ENCODE peak calls at places on chromosome 1, in nine cellular contexts. T, B, P, Q, G, H, C, J and F are unnamed samples.
A peak's percentile ranks its signal among the peaks of the same experiment; 100 is the strongest.

GRCh38 chr1:65762081-65762862 is 30.4 kb upstream of the PDE4B start:
- DNase-seq in H (no peak), P (no peak), Q (no peak), T (no peak), J (no peak), G (no peak), B (no peak), C (no peak), F (no peak)

GRCh38 chr1:23838401-23838866 is 13.2 kb upstream of the HMGCL start:
- DNase-seq in T (peak; percentile 84), Q (peak; percentile 62), B (peak; percentile 46), P (peak; percentile 33), J (peak; percentile 72), C (peak; percentile 61), H (peak; percentile 62), G (peak; percentile 23), F (peak; percentile 31)

GRCh38 chr1:182173791-182174190 is 112.3 kb upstream of the ZNF648 start:
- DNase-seq in H (no peak), B (peak; percentile 78), J (no peak), T (no peak), P (no peak), G (no peak), C (no peak), Q (no peak), F (no peak)

GRCh38 chr1:21814241-21814918 is 2.3 kb downstream of the LDLRAD2 start:
- DNase-seq in J (no peak), G (no peak), P (peak; percentile 19), T (no peak), C (peak; percentile 46), H (no peak), Q (no peak), B (no peak), F (no peak)

GRCh38 chr1:5917281-5917590 is 75.0 kb downstream of the NPHP4 start:
- DNase-seq in P (no peak), G (no peak), H (no peak), T (no peak), J (no peak), B (no peak), C (no peak), Q (no peak), F (no peak)

GRCh38 chr1:25771246-25772114 is 28.5 kb upstream of the SELENON start:
- DNase-seq in Q (no peak), C (peak; percentile 27), G (peak; percentile 8), P (peak; percentile 50), T (peak; percentile 78), H (no peak), B (no peak), J (no peak), F (no peak)

GRCh38 chr1:93148001-93148400 is 32.2 kb downstream of the TMED5 start:
- DNase-seq in G (no peak), Q (no peak), T (no peak), P (peak; percentile 11), B (no peak), C (no peak), J (no peak), H (no peak), F (no peak)

GRCh38 chr1:234047113-234047512 is 142.6 kb downstream of the SLC35F3 start:
- DNase-seq in G (no peak), C (no peak), T (no peak), P (peak; percentile 13), J (no peak), Q (no peak), B (no peak), H (no peak), F (no peak)

GRCh38 chr1:117009132-117009531 is 7.6 kb downstream of the CD101 start:
- DNase-seq in T (no peak), J (no peak), G (no peak), C (no peak), H (no peak), Q (no peak), P (no peak), B (no peak), F (no peak)

GRCh38 chr1:177741476-177741875 is 228.4 kb downstream of the SEC16B start:
- DNase-seq in B (no peak), Q (no peak), T (no peak), H (no peak), C (no peak), G (no peak), P (no peak), J (no peak), F (no peak)

GRCh38 chr1:161730050-161730564 is 8.8 kb downstream of the FCRLB start:
- DNase-seq in J (no peak), H (no peak), B (no peak), G (no peak), Q (no peak), C (no peak), T (no peak), P (peak; percentile 72), F (no peak)

GRCh38 chr1:161733526-161733925 is 12.2 kb downstream of the FCRLB start:
- DNase-seq in B (no peak), C (no peak), J (no peak), Q (no peak), G (no peak), P (peak; percentile 89), T (no peak), H (no peak), F (no peak)

GRCh38 chr1:161735837-161736236 is 13.7 kb upstream of the DUSP12 start:
- DNase-seq in B (no peak), Q (no peak), H (no peak), J (no peak), G (no peak), T (no peak), C (no peak), P (no peak), F (no peak)

GRCh38 chr1:161731241-161731640 is 9.9 kb downstream of the FCRLB start:
- DNase-seq in G (no peak), J (no peak), P (no peak), B (no peak), Q (no peak), T (no peak), H (no peak), C (no peak), F (no peak)

DNA sequence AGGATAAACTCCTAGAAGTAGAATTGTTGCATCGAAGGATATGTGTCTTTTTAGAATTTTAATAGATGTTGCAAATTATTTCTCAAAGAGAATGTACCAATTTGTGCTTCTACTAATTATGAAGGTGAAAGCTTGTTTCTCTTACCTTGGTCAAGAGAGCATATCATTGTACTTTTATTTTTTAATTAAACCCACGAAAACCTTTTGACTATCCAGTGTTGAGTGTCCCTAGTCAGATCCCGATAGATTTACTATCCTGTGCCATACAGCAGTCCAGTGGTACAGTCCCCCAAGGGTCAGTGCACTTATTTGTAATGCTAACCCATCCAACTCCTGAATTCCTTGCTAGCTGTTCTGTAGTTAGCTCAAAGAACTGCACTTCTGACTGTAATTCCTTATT is 11.0 kb downstream of the FCRLB start:
- DNase-seq in T (no peak), G (no peak), H (no peak), B (no peak), P (no peak), J (no peak), C (no peak), Q (no peak), F (no peak)
- H3K27ac ChIP-seq in T (no peak overlapping the region), G (no peak overlapping the region), H (no peak overlapping the region), B (no peak overlapping the region), P (no peak overlapping the region), J (no peak overlapping the region), C (no peak overlapping the region), Q (no peak overlapping the region), F (no peak overlapping the region)

DNA sequence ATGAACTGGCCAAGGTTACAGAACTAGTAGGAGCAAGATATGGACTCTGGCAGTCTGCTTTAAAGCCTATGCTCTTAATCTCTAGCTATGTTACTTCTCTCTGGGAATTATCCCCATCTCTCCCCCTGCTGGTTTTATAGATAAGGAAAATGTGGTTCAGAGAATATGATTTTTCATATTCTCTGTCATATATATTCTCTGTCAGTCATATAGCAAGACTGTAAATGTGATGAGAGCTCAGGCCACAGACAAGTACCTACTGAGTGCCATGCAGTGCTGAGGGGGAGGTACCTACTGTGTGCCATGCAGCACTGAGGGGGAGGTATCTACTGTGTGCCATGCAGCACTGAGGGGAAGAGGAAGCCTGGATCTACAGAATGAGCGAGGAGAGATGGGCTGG is 220.3 kb upstream of the FGGY start:
- DNase-seq in B (no peak), C (no peak), P (no peak), G (no peak), T (no peak), Q (no peak), J (no peak), H (no peak), F (no peak)
- H3K27ac ChIP-seq in B (no peak overlapping the region), C (no peak overlapping the region), P (no peak overlapping the region), G (no peak overlapping the region), T (no peak overlapping the region), Q (no peak overlapping the region), J (no peak overlapping the region), H (no peak overlapping the region), F (no peak overlapping the region)

DNA sequence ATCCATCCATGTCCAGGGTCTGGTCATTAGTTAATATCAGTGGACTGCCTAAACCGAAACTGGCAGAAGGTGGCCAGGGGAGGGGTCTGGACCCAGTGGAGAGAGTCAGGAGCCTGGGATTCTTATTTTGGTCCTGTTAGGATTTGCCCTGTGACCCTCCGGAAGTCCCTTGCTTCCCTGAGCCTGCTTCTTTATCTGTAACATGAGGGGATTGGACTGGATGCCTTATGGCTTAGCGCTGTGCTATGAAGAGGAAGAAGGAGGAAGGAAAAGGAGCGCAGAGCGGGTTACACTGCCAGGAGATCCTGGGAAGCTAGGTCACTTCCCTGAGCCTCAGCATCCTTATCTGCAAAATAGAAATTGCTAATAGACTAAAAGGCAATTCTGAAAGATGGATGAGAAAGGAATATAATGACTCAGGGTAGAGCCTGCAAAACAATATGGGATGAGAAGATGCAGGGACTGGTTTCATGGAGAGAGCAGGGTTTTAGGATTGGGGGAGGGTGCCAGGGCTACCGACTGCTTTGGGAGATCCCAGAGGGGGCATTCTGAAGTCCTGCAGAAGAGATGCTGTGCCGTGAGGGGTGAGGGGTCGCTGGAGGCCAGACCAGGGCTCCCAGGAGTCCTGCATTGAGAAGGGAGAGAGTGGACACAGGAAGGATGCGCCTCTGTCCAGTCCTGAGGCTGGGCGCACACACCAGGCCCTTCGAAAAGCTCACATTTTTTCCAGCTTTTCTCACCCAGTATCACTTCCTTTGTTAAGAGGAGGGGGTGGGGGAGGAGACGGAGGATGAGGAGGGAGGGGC is 457 bp upstream of the ADORA1 start:
- DNase-seq in B (no peak), Q (no peak), T (no peak), H (peak; percentile 46), G (no peak), C (no peak), P (peak; percentile 48), J (no peak), F (no peak)
- H3K27ac ChIP-seq in B (peak overlapping the region; percentile 96), Q (no peak overlapping the region), T (no peak overlapping the region), H (peak overlapping the region; percentile 94), G (peak overlapping the region; percentile 91), C (no peak overlapping the region), P (no peak overlapping the region), J (no peak overlapping the region), F (no peak overlapping the region)

DNA sequence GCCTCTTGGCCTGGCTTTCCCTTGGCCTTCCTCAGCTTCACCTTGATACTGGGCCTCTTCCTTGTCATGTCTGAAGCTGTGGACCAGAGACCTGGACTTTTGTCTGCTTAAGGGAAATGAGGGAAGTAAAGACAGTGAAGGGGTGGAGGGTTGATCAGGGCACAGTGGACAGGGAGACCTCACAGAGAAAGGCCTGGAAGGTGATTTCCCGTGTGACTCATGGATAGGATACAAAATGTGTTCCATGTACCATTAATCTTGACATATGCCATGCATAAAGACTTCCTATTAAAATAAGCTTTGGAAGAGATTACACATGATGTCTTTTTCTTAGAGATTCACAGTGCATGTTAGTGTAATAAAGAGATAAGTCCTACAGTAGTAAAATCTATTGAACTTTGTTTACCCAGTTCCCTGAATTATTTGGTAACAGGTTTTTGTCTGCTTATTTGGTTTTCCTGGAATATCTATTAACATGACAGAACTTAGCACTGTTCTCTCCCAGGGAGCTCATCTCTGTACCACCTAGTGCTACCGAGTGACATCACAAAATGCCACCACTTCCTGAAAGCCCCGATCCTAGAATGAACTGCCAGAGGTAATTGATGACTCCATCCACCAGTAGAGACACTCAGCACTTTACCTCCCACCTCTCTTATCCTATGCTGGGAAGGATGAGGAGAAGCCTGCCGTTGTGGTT is 22.2 kb downstream of the UBE2T start:
- DNase-seq in G (no peak), J (no peak), B (no peak), C (no peak), Q (no peak), P (no peak), T (peak; percentile 25), H (no peak), F (no peak)
- H3K27ac ChIP-seq in G (no peak overlapping the region), J (no peak overlapping the region), B (no peak overlapping the region), C (no peak overlapping the region), Q (no peak overlapping the region), P (no peak overlapping the region), T (no peak overlapping the region), H (no peak overlapping the region), F (no peak overlapping the region)